ENCODE peak calls at places on chromosomes 4 and X, in five cellular contexts. C is lower lobe of right lung; M is CD8-positive, alpha-beta T cell; O is AG10803; H is GM12864. B is an unnamed sample.

GRCh38 chrX:17697191-17697590 is 40.1 kb upstream of the SCML1 start:
- DNase-seq in C (no peak), M (no peak), O (peak), H (no peak), B (no peak)

GRCh38 chr4:21470531-21470930 is 478.0 kb downstream of the KCNIP4 start:
- DNase-seq in C (no peak), M (no peak), O (peak), H (no peak), B (peak)

GRCh38 chr4:155911905-155912304 is 8.4 kb downstream of the TDO2 start:
- DNase-seq in C (no peak), M (no peak), O (no peak), H (no peak), B (no peak)

GRCh38 chrX:24317567-24317966 is 3.7 kb upstream of the SUPT20HL2 start:
- DNase-seq in C (no peak), M (no peak), O (no peak), H (no peak), B (no peak)

GRCh38 chr4:32485976-32486375 is 1765.8 kb downstream of the PCDH7 start:
- DNase-seq in C (no peak), M (no peak), O (no peak), H (no peak), B (no peak)

GRCh38 chr4:1401409-1402020 is 4.7 kb downstream of the NKX1-1 start:
- DNase-seq in C (peak), M (no peak), O (no peak), H (no peak), B (no peak)

GRCh38 chrX:20913760-20914159 is 460.5 kb upstream of the CNKSR2 start:
- DNase-seq in C (no peak), M (no peak), O (no peak), H (no peak), B (no peak)

GRCh38 chrX:119698835-119699234 is 5.9 kb upstream of the SEPTIN6 start:
- DNase-seq in C (no peak), M (no peak), O (peak), H (no peak), B (no peak)

DNA sequence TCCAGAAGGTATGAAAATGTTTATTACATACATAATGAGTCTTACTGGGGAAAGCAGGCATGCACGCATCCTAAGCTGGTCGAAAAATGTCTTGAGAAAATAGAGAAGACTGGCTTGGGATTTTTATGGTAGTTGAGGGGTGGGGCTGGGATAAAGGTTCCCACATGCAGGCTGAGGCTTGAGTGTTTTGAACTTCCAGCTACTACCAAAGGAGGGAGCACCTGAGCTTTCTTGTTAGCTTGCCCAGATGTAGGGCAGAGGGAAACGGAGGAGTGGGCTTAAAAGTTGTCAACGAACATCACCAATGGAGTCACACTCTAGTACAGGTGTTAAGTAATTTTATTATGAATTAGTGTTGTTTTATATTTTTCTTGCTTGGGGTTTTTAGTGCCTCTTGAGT is 39.6 kb upstream of the SRPX start:
- DNase-seq in C (no peak), M (no peak), O (no peak), H (no peak), B (no peak)
- TF ChIP-seq CTCF in C (peak), M (no peak), O (peak), H (peak), B (peak)

GRCh38 chrX:153972368-153973126 is at the start of gene TMEM187:
- DNase-seq in C (peak), M (peak), O (peak), H (peak), B (peak)
- TF ChIP-seq CTCF in C (no peak), M (no peak), O (no peak), H (no peak), B (no peak)

GRCh38 chr4:120291541-120291940 is 224.9 kb upstream of the MAD2L1 start:
- DNase-seq in C (no peak), M (no peak), O (no peak), H (no peak), B (no peak)

GRCh38 chr4:120290553-120290952 is 223.9 kb upstream of the MAD2L1 start:
- DNase-seq in C (no peak), M (no peak), O (no peak), H (no peak), B (no peak)

DNA sequence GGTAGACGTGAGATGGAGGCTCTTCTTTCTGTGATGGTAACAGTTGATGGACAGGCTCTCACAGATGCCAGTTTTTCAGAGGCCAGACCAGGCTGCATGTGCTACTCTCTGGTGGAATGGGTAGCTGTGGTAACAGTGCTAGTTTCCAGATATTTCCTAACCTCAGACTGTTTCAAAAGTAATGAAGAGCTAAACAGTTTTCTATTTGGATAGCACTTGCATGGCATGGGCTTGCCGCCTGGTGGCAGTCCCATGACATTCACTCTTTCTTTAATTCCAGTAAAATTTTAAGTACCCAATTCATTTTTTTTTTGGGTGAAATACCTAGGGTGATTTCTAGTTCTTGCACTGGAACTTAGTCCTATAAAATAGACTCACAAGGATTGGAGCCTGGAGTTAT is 220.2 kb upstream of the MAD2L1 start:
- DNase-seq in C (no peak), M (no peak), O (no peak), H (no peak), B (no peak)
- TF ChIP-seq CTCF in C (no peak), M (no peak), O (peak), H (no peak), B (no peak)

DNA sequence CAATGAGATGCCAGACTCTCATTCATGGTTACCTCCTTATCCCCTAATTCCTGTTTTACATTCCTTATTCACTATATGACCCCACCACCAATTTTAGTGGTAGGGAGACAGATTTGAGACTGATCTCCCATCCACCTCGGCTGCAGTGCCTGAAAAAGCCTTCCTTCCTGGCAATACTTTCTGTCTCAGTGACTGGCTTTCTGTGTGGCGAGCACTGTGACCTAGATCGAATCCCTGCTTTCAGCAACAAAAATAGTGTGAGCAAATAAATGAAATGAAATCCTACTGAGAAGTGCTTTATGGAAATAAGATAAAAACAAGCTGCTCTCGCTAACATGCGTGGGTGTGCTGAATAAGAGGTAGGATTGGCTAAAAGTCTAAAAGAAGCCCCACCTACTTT is 165.3 kb downstream of the GPM6A start:
- DNase-seq in C (no peak), M (no peak), O (no peak), H (no peak), B (no peak)
- TF ChIP-seq CTCF in C (no peak), M (no peak), O (no peak), H (no peak), B (no peak)

GRCh38 chrX:147476008-147476407 is 435.7 kb upstream of the FMR1 start:
- DNase-seq in C (no peak), M (no peak), O (no peak), H (no peak), B (no peak)
- TF ChIP-seq CTCF in C (peak), M (no peak), O (peak), H (peak), B (no peak)

DNA sequence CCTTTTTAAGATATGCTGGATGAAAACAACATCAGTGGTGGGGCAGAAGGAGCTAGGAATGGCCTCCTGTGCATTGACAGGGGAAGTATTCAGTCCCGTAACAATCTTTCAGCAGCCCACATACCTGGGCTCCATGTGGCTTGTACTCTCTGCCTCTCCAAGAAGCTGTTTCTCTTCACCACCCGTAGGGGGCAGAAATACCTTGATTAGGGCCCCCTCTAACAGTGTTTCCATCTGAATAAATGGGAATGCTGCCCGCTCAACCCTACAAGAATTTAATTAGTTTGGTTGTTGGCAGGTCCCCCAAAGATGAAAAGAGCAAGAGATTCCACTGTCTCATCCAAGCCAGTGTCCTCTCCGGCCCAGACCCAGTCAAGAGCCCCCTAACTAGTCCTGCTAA is 155.2 kb downstream of the SMIM20 start:
- DNase-seq in C (no peak), M (no peak), O (no peak), H (no peak), B (no peak)
- TF ChIP-seq CTCF in C (no peak), M (no peak), O (peak), H (peak), B (peak)

GRCh38 chr4:183636488-183636887 is 22.5 kb downstream of the RWDD4 start:
- DNase-seq in C (no peak), M (no peak), O (no peak), H (no peak), B (no peak)
- TF ChIP-seq CTCF in C (no peak), M (no peak), O (no peak), H (no peak), B (no peak)

GRCh38 chrX:131783555-131784338 is 239.4 kb upstream of the STK26 start:
- DNase-seq in C (no peak), M (peak), O (no peak), H (no peak), B (no peak)
- TF ChIP-seq CTCF in C (no peak), M (no peak), O (no peak), H (no peak), B (no peak)

GRCh38 chrX:131728295-131729145 is 184.6 kb downstream of the OR13H1 start:
- DNase-seq in C (no peak), M (peak), O (no peak), H (no peak), B (no peak)

GRCh38 chrX:131727778-131728177 is 183.9 kb downstream of the OR13H1 start:
- DNase-seq in C (no peak), M (no peak), O (no peak), H (no peak), B (no peak)

GRCh38 chrX:131724292-131724691 is 180.4 kb downstream of the OR13H1 start:
- DNase-seq in C (no peak), M (no peak), O (no peak), H (no peak), B (no peak)

GRCh38 chrX:131725001-131725654 is 181.3 kb downstream of the OR13H1 start:
- DNase-seq in C (no peak), M (no peak), O (no peak), H (no peak), B (no peak)

DNA sequence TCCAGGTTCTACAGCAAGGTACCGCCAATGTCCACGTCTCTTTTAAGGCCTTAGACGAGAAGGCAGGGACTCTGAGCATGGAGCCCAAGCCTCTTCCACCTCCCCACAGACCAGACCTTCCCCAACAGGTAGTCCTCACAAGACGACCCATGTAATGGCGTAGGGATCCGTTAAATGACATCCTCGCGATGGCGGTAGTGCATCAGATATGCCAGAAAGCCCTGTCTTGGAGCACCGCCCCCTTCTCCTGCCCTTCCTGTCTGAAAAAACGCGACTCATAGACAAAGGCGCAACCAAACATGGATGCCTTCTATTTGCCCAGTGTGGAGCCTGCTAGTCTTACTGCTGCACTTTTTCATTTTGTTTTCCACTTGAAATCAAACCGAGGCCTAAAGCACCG is 185.4 kb downstream of the OR13H1 start:
- DNase-seq in C (no peak), M (peak), O (no peak), H (no peak), B (no peak)
- TF ChIP-seq CTCF in C (no peak), M (no peak), O (no peak), H (no peak), B (no peak)

GRCh38 chr4:17124767-17125166 is 226.3 kb upstream of the LDB2 start:
- DNase-seq in C (no peak), M (no peak), O (no peak), H (no peak), B (no peak)
- TF ChIP-seq CTCF in C (no peak), M (no peak), O (no peak), H (peak), B (peak)

B was measured in foreskin keratinocyte.